ENCODE peak calls at places on chromosomes 2 and 18, in six cellular contexts. One of them, this sample, is unnamed.

GRCh38 chr18:77119851-77120491 is 12.6 kb downstream of the MBP start:
- DNase-seq in A549: no peak
- DNase-seq in tibial nerve: no peak
- DNase-seq in SK-N-SH: no peak
- DNase-seq in HepG2: no peak
- DNase-seq in upper lobe of left lung: no peak
- DNase-seq in this sample: no peak

GRCh38 chr2:224369028-224369632 is 32.8 kb downstream of the FAM124B start:
- DNase-seq in A549: peak; percentile 15
- DNase-seq in tibial nerve: no peak
- DNase-seq in SK-N-SH: peak; percentile 49
- DNase-seq in HepG2: peak; percentile 45
- DNase-seq in upper lobe of left lung: no peak
- DNase-seq in this sample: no peak

GRCh38 chr2:223674998-223675609 is 72.9 kb upstream of the SCG2 start:
- DNase-seq in A549: peak; percentile 48
- DNase-seq in tibial nerve: no peak
- DNase-seq in SK-N-SH: peak; percentile 29
- DNase-seq in HepG2: peak; percentile 30
- DNase-seq in upper lobe of left lung: no peak
- DNase-seq in this sample: no peak

GRCh38 chr2:54262015-54262765 is 6.2 kb upstream of the TSPYL6 start:
- DNase-seq in A549: no peak
- DNase-seq in tibial nerve: no peak
- DNase-seq in SK-N-SH: peak; percentile 67
- DNase-seq in HepG2: peak; percentile 72
- DNase-seq in upper lobe of left lung: no peak
- DNase-seq in this sample: no peak

GRCh38 chr2:127940641-127941040 is 54.9 kb upstream of the AMMECR1L start:
- DNase-seq in A549: no peak
- DNase-seq in tibial nerve: no peak
- DNase-seq in SK-N-SH: no peak
- DNase-seq in HepG2: no peak
- DNase-seq in upper lobe of left lung: no peak
- DNase-seq in this sample: no peak

GRCh38 chr2:106065268-106065982 is 128.7 kb downstream of the UXS1 start:
- DNase-seq in A549: no peak
- DNase-seq in tibial nerve: no peak
- DNase-seq in SK-N-SH: peak; percentile 83
- DNase-seq in HepG2: no peak
- DNase-seq in upper lobe of left lung: peak; percentile 89
- DNase-seq in this sample: no peak

GRCh38 chr2:226661789-226662545 is 137.7 kb downstream of the IRS1 start:
- DNase-seq in A549: peak; percentile 46
- DNase-seq in tibial nerve: no peak
- DNase-seq in SK-N-SH: no peak
- DNase-seq in HepG2: no peak
- DNase-seq in upper lobe of left lung: no peak
- DNase-seq in this sample: no peak

GRCh38 chr2:189474526-189474925 is 33.3 kb downstream of the WDR75 start:
- DNase-seq in A549: no peak
- DNase-seq in tibial nerve: no peak
- DNase-seq in SK-N-SH: no peak
- DNase-seq in HepG2: no peak
- DNase-seq in upper lobe of left lung: no peak
- DNase-seq in this sample: no peak

GRCh38 chr2:49289711-49290110 is 135.4 kb upstream of the FSHR start:
- DNase-seq in A549: no peak
- DNase-seq in tibial nerve: no peak
- DNase-seq in SK-N-SH: no peak
- DNase-seq in HepG2: no peak
- DNase-seq in upper lobe of left lung: no peak
- DNase-seq in this sample: no peak

GRCh38 chr2:122734756-122735155 is 979.3 kb downstream of the TSN start:
- DNase-seq in A549: no peak
- DNase-seq in tibial nerve: no peak
- DNase-seq in SK-N-SH: no peak
- DNase-seq in HepG2: no peak
- DNase-seq in upper lobe of left lung: no peak
- DNase-seq in this sample: no peak

DNA sequence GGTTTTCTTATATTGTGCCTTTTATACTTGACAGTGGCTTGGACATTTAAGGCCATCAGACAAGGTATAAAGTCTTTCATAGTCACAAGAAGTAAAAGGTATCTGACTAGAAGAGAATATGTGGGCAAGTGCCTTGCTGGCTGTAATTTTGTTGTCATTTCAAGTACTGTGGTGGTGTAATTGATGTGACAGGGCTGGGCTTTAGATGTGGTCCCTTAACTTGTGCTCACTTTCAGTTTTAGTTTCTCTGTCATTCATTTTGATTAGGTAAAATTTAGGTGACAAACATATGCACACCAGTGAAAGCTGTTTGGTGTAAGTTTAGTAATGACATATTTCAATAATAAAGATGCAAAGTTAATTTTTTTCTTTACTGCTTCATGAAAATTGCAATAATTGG is 31.2 kb upstream of the TBR1 start:
- DNase-seq in A549: no peak
- DNase-seq in tibial nerve: no peak
- DNase-seq in SK-N-SH: no peak
- DNase-seq in HepG2: no peak
- DNase-seq in upper lobe of left lung: no peak
- DNase-seq in this sample: no peak
- TF ChIP-seq EP300 in A549: no peak
- TF ChIP-seq EP300 in tibial nerve: no peak
- TF ChIP-seq EP300 in SK-N-SH: no peak
- TF ChIP-seq EP300 in HepG2: no peak
- TF ChIP-seq EP300 in upper lobe of left lung: no peak
- TF ChIP-seq EP300 in this sample: no peak

DNA sequence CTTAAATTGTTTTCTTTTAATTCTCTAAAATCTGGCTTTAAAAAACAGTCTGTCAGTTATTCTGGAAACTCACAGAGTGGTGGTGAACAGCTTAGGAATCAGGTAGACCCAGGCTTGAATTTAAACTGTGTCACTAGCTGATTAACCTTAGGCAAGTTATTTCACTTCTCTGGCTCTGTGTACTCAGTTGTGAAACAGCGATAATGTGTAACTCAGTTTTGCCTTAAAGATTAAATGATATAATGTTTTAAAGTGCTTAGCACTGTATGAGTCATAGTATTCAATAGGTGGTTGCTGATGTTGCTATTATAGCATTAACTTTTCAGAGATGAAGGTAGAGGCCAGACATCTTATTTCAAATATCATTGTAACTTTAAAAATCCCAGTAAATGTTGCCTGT is 40.7 kb downstream of the PKP4 start:
- DNase-seq in A549: no peak
- DNase-seq in tibial nerve: no peak
- DNase-seq in SK-N-SH: no peak
- DNase-seq in HepG2: peak; percentile 55
- DNase-seq in upper lobe of left lung: no peak
- DNase-seq in this sample: no peak
- H3K4me1 ChIP-seq in A549: peaks cover 92% of the 10 kb centered on the region
- H3K4me1 ChIP-seq in tibial nerve: no peaks in the 10 kb centered on the region
- H3K4me1 ChIP-seq in SK-N-SH: peaks cover 23% of the 10 kb centered on the region
- H3K4me1 ChIP-seq in HepG2: peaks cover 51% of the 10 kb centered on the region
- H3K4me1 ChIP-seq in upper lobe of left lung: peaks cover 34% of the 10 kb centered on the region
- H3K4me1 ChIP-seq in this sample: peaks cover 48% of the 10 kb centered on the region

DNA sequence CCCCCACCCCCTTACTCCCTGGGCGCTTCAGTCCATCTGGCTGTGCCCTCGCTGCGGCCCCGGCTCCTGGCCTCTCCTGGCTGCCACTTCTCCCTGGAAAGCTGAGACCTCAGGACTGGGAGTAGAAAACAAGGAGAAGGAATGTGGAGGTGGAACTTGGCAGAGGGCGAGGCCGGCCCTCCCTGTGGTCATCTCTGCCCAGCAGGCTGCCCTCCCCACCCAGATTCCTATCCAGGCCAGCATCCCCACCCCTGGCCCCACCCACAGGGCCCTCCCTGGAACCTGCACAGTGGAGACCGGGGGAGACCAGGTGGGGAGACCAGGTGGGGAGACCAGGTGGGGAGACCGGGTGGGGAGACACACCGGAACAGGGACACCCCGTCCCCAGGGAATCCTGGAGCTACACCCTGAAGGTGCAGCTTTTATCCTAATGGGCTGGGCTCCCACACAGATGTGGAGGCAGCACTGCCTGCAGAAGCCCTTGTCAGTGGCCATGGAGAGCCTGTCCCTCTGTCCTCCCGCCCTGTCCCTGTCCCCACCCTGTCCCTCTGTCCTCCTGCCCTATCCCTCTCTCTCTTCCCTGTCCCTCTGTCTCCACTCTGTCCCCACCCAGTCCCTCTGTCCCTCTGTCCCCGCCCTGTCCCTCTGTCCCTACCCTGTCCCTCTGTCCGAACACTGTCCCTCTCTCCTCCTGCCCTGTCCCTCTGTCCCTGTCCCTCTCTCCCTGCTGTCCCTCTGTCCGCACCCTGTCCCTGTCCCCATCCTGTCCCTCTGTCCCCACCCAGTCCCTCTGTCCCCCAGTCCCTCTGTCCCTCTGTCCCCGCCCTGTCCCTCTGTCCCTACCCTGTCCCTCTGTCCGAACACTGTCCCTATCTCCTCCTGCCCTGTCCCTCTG is 157.1 kb downstream of the PXDN start:
- DNase-seq in A549: no peak
- DNase-seq in tibial nerve: no peak
- DNase-seq in SK-N-SH: no peak
- DNase-seq in HepG2: no peak
- DNase-seq in upper lobe of left lung: no peak
- DNase-seq in this sample: no peak
- TF ChIP-seq EP300 in A549: no peak
- TF ChIP-seq EP300 in tibial nerve: no peak
- TF ChIP-seq EP300 in SK-N-SH: no peak
- TF ChIP-seq EP300 in HepG2: no peak
- TF ChIP-seq EP300 in upper lobe of left lung: no peak
- TF ChIP-seq EP300 in this sample: no peak

GRCh38 chr2:174490032-174490431 is 3.2 kb upstream of the GPR155 start:
- DNase-seq in A549: no peak
- DNase-seq in tibial nerve: no peak
- DNase-seq in SK-N-SH: no peak
- DNase-seq in HepG2: no peak
- DNase-seq in upper lobe of left lung: no peak
- DNase-seq in this sample: no peak

GRCh38 chr2:174495365-174496012 is 8.7 kb upstream of the GPR155 start:
- DNase-seq in A549: no peak
- DNase-seq in tibial nerve: no peak
- DNase-seq in SK-N-SH: no peak
- DNase-seq in HepG2: no peak
- DNase-seq in upper lobe of left lung: no peak
- DNase-seq in this sample: no peak

GRCh38 chr2:174492963-174493431 is 6.2 kb upstream of the GPR155 start:
- DNase-seq in A549: no peak
- DNase-seq in tibial nerve: no peak
- DNase-seq in SK-N-SH: no peak
- DNase-seq in HepG2: no peak
- DNase-seq in upper lobe of left lung: no peak
- DNase-seq in this sample: no peak

GRCh38 chr2:174491947-174492346 is 5.1 kb upstream of the GPR155 start:
- DNase-seq in A549: no peak
- DNase-seq in tibial nerve: no peak
- DNase-seq in SK-N-SH: peak; percentile 21
- DNase-seq in HepG2: no peak
- DNase-seq in upper lobe of left lung: no peak
- DNase-seq in this sample: no peak

GRCh38 chr2:174493549-174494331 is 6.9 kb upstream of the GPR155 start:
- DNase-seq in A549: no peak
- DNase-seq in tibial nerve: no peak
- DNase-seq in SK-N-SH: no peak
- DNase-seq in HepG2: no peak
- DNase-seq in upper lobe of left lung: no peak
- DNase-seq in this sample: no peak
- H3K4me1 ChIP-seq in A549: no peaks in the 10 kb centered on the region
- H3K4me1 ChIP-seq in tibial nerve: no peaks in the 10 kb centered on the region
- H3K4me1 ChIP-seq in SK-N-SH: peaks cover 4% of the 10 kb centered on the region
- H3K4me1 ChIP-seq in HepG2: no peaks in the 10 kb centered on the region
- H3K4me1 ChIP-seq in upper lobe of left lung: no peaks in the 10 kb centered on the region
- H3K4me1 ChIP-seq in this sample: peaks cover 6% of the 10 kb centered on the region

GRCh38 chr2:186480991-186481390 is 5.1 kb upstream of the ZC3H15 start:
- DNase-seq in A549: no peak
- DNase-seq in tibial nerve: no peak
- DNase-seq in SK-N-SH: no peak
- DNase-seq in HepG2: no peak
- DNase-seq in upper lobe of left lung: no peak
- DNase-seq in this sample: no peak

GRCh38 chr2:186485576-186485870 is 537 bp upstream of the ZC3H15 start:
- DNase-seq in A549: no peak
- DNase-seq in tibial nerve: no peak
- DNase-seq in SK-N-SH: no peak
- DNase-seq in HepG2: no peak
- DNase-seq in upper lobe of left lung: no peak
- DNase-seq in this sample: no peak

GRCh38 chr2:186484062-186484735 is 1.9 kb upstream of the ZC3H15 start:
- DNase-seq in A549: no peak
- DNase-seq in tibial nerve: no peak
- DNase-seq in SK-N-SH: no peak
- DNase-seq in HepG2: peak; percentile 87
- DNase-seq in upper lobe of left lung: no peak
- DNase-seq in this sample: no peak

GRCh38 chr2:186486651-186487647 is 889 bp downstream of the ZC3H15 start:
- DNase-seq in A549: no peak
- DNase-seq in tibial nerve: no peak
- DNase-seq in SK-N-SH: no peak
- DNase-seq in HepG2: peak; percentile 27
- DNase-seq in upper lobe of left lung: no peak
- DNase-seq in this sample: no peak

DNA sequence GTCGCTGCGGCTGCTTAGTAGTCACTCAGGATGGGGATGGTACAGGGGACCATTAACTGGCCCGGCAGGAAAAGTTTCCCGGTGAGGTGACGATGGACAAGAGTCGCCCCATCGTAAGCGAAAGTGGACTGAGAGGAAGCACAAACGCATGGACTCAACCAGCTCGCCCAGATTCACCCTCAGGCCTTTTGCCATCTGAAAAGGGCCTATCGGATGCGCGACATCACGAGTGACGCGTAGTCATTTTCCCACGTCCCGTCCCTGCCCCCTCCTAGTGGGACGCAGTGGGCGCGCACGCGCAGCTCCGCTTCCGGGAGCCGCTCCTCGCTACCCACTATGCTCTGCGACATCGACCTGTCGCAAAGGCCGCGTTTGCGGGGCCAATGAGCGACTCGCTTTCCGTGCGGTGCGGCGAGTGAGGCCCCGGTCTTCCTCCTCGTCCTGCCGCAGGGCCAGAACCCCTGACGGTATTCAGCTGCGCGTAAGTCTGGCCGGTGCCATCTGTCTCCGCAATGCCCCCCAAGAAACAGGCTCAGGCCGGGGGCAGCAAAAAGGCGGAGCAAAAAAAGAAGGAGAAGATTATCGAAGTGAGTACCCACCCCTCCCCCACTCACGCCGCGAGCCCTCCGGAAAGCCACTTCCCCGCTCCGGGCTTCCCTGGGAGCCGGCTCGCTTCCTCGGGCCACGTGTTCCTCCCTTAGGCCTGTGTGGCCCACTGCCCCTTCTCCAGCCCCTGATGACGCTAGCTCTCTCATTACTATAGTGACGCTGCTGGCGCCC is at the start of gene ZC3H15:
- DNase-seq in A549: peak; percentile 82
- DNase-seq in tibial nerve: peak; percentile 88
- DNase-seq in SK-N-SH: peak; percentile 94
- DNase-seq in HepG2: peak; percentile 98
- DNase-seq in upper lobe of left lung: peak; percentile 99
- DNase-seq in this sample: peak; percentile 96
- TF ChIP-seq EP300 in A549: no peak
- TF ChIP-seq EP300 in tibial nerve: peak; percentile 99
- TF ChIP-seq EP300 in SK-N-SH: no peak
- TF ChIP-seq EP300 in HepG2: peak; percentile 10
- TF ChIP-seq EP300 in upper lobe of left lung: no peak
- TF ChIP-seq EP300 in this sample: peak; percentile 12